ENCODE peak calls at places on chromosomes 7 and 10, in six cellular contexts. K, E, M, J, V and G are unnamed samples.

GRCh38 chr7:30028749-30029635 is 780 bp downstream of the PLEKHA8 start:
- DNase-seq in E (peak; percentile 45), M (no peak), V (peak; percentile 37), J (peak; percentile 75), K (no peak), G (peak; percentile 39)

GRCh38 chr10:123309740-123310139 is 155.5 kb downstream of the BUB3 start:
- DNase-seq in M (no peak), V (peak; percentile 47), E (peak; percentile 34), J (no peak), K (no peak), G (no peak)

GRCh38 chr10:86657396-86658011 is 3.2 kb downstream of the OPN4 start:
- DNase-seq in V (no peak), E (peak; percentile 57), J (no peak), M (no peak), K (no peak), G (no peak)

GRCh38 chr10:60654813-60655464 is 123.3 kb upstream of the CDK1 start:
- DNase-seq in M (peak; percentile 24), V (peak; percentile 28), J (no peak), E (peak; percentile 62), K (peak; percentile 54), G (no peak)

GRCh38 chr7:139682136-139683013 is 95.4 kb downstream of the HIPK2 start:
- DNase-seq in J (no peak), E (peak; percentile 95), K (peak; percentile 86), V (peak; percentile 54), M (peak; percentile 6), G (no peak)

GRCh38 chr10:110241841-110242240 is 34.4 kb downstream of the MXI1 start:
- DNase-seq in E (no peak), K (no peak), J (no peak), M (no peak), V (no peak), G (no peak)

GRCh38 chr7:47285860-47286491 is 295.9 kb downstream of the TNS3 start:
- DNase-seq in J (no peak), K (no peak), M (peak; percentile 83), E (no peak), V (no peak), G (no peak)

GRCh38 chr10:71548494-71548846 is 151.8 kb downstream of the CDH23 start:
- DNase-seq in V (peak; percentile 18), J (no peak), K (no peak), M (no peak), E (peak; percentile 13), G (peak; percentile 50)

GRCh38 chr10:71278691-71279588 is 40.1 kb upstream of the SLC29A3 start:
- DNase-seq in K (no peak), M (no peak), E (no peak), V (no peak), J (no peak), G (no peak)

GRCh38 chr10:13658864-13659685 is 72.3 kb downstream of the PRPF18 start:
- DNase-seq in E (no peak), K (no peak), J (peak; percentile 70), M (no peak), V (no peak), G (no peak)

GRCh38 chr10:69968830-69969229 is 83.8 kb upstream of the MACROH2A2 start:
- DNase-seq in V (peak; percentile 12), K (no peak), M (no peak), J (no peak), E (no peak), G (no peak)

GRCh38 chr7:114431198-114431597 is 16.6 kb downstream of the FOXP2 start:
- DNase-seq in V (no peak), K (no peak), J (no peak), M (no peak), E (no peak), G (no peak)

GRCh38 chr7:44769381-44770209 is 20.9 kb downstream of the ZMIZ2 start:
- DNase-seq in J (no peak), E (peak; percentile 60), M (no peak), K (no peak), V (peak; percentile 53), G (no peak)
- H3K4me3 ChIP-seq in J (no peak overlapping the region), E (no peak overlapping the region), M (no peak overlapping the region), K (no peak overlapping the region), V (no peak overlapping the region), G (no peak overlapping the region)

DNA sequence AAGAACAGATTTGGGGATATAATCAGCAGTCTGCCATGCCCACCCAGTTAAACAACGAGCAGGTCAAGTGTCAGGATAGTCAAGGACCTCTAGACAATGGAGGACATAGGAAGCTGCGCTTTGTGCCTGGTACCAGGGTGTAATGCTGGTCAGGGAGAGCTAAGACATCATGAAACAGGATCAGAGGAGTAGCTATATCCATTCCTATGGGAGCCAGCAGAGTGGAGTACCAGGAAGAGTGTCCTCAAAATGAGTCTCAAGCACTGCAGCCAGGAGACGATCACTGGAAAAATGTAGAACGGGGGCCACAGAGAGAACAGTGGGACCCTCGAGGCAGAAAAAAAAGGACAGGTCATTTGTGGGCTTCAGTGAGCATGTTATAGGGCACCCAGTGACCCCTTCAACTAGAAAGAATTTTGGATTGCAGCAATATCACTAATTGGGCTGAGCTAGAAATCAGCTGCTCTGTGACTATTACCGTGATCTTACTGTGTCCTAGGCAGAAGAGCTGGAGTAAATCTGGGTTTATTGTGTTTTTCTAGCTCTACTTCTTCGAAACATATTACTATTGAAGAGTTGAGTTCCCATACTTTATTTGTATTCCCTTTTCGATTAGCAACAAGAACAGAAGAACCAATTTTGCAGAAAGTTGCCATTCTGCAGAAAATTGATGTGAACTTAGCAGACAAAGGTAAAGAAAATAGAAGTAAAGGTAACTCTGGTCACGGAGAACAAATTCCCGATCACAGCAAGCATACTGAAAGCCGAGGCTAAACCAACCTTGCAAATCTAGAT is 319.6 kb downstream of the AHR start:
- DNase-seq in E (no peak), V (no peak), J (no peak), M (no peak), K (no peak), G (no peak)
- H3K4me3 ChIP-seq in E (no peak overlapping the region), V (no peak overlapping the region), J (no peak overlapping the region), M (no peak overlapping the region), K (no peak overlapping the region), G (no peak overlapping the region)

DNA sequence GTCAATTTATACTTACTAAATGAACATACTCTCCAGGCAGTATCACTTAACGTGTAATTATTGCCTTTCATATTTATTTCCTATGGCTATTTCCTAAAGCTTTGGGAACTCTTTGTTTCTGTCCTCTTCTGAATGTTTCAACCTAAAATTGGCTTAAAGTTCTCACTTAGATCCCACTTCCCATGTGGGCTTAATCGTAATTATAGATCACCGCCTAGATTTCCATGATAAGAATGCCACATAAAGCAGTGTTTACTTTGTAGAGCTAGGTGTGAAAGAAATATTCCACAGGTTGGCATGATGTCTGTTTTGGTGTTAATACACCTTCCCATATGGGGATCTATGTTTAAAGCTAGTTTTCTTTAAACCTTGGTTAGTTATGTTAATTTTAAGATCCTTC is 1.5 kb downstream of the HDAC9 start:
- DNase-seq in K (no peak), J (no peak), V (no peak), E (no peak), M (no peak), G (no peak)
- H3K4me3 ChIP-seq in K (no peak overlapping the region), J (peak overlapping the region; percentile 69), V (no peak overlapping the region), E (no peak overlapping the region), M (no peak overlapping the region), G (no peak overlapping the region)

GRCh38 chr10:11179231-11180105 is 161.8 kb downstream of the CELF2 start:
- DNase-seq in J (no peak), V (no peak), K (no peak), E (no peak), M (no peak), G (no peak)
- H3K4me3 ChIP-seq in J (no peak overlapping the region), V (no peak overlapping the region), K (no peak overlapping the region), E (no peak overlapping the region), M (no peak overlapping the region), G (peak overlapping the region; percentile 68)

DNA sequence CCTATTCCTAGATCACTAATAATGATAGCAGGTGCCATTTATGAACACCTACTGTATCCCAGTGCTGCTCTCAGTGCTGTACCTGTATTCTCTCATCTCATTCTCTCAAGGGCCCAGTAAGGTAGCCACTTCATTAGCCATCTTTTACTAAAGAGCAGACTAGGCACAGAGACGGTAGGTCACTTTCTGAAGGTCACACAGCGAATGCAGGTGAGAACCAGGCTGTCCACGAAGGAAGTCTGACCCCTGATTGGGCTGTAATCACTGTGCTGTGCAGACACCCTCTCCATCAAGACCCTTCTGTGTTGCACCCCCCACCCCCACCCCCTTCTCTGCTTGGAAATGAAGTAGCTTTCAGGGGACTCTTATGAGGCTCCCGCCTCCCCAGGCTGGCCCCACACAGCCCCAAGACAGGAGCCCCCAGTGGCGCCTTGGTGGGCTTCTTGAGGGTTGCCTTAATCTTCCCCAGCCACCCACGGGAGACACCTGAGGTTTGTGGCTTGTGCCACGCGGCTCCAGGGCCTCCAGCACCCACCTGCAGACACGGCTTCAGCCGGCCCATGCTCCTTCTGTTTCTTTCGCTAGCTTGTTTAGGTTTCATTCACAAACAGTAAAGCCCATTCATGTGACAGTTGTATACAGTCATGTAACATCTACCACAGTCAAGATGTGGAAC is 81.7 kb upstream of the FAM20C start:
- DNase-seq in V (no peak), J (no peak), K (no peak), E (no peak), M (no peak), G (no peak)
- H3K4me3 ChIP-seq in V (no peak overlapping the region), J (no peak overlapping the region), K (no peak overlapping the region), E (no peak overlapping the region), M (no peak overlapping the region), G (no peak overlapping the region)

DNA sequence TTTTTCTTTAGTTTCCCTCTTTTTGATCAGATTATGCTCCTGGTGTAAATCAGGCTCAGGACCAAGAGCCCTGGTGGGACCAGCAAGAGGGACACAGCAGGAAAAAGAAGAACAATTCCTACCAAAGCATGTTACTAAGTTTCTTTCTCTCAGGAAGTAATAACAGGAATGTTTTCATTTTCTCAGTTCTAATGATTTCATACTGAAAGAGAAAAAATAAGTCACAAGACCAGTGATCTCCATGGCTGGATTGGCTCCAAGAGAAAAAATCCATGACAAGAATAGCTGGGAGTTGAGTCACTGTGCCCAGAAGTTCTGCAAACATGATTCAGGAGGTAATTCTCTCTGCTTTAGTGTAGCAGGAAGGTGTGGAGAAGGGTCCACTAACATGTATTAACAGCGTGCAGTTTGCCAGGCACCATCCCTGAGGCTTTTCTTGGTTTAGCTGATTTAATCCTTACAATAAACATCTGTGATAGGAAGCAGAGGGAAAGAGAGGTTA is 23.8 kb upstream of the IFIT2 start:
- DNase-seq in M (peak; percentile 85), J (no peak), V (peak; percentile 98), E (peak; percentile 98), K (peak; percentile 98), G (no peak)
- H3K4me3 ChIP-seq in M (no peak overlapping the region), J (no peak overlapping the region), V (no peak overlapping the region), E (no peak overlapping the region), K (peak overlapping the region; percentile 41), G (no peak overlapping the region)

DNA sequence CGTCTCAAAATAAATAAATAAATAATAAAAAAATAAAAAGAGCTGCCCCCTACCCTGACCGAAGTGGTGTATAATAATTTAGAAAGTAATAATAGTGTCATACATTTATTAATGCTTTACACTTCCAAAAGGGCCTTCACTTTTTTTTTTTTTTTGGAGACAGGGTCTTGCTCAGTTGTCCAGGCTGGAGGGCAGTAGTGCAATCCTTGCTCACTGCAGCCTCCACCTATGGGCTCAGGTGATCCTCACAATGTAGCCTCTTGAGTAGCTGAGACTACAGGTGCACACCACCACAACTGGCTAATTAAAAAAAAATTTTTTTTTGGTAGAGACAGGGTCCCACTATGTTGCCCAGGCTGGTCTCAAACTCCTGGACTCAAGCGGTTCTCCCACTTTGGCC is 1.4 kb downstream of the FAM149B1 start:
- DNase-seq in M (no peak), J (no peak), V (no peak), E (no peak), K (no peak), G (no peak)
- H3K4me3 ChIP-seq in M (peak overlapping the region; percentile 100), J (no peak overlapping the region), V (peak overlapping the region; percentile 91), E (no peak overlapping the region), K (no peak overlapping the region), G (no peak overlapping the region)

GRCh38 chr7:157760004-157760730 is 423.4 kb downstream of the DNAJB6 start:
- DNase-seq in V (no peak), J (no peak), K (no peak), M (no peak), E (no peak), G (peak; percentile 36)
- H3K4me3 ChIP-seq in V (no peak overlapping the region), J (no peak overlapping the region), K (no peak overlapping the region), M (no peak overlapping the region), E (no peak overlapping the region), G (no peak overlapping the region)